ENCODE peak calls at places on chromosome 5, in seven cellular contexts. V, W, P, J, F, H and K are unnamed samples.

GRCh38 chr5:169091396-169091980 is 209.5 kb downstream of the SLIT3 start:
- DNase-seq in W (no peak), P (no peak), F (no peak), V (no peak), J (no peak), H (no peak), K (no peak)

GRCh38 chr5:119398713-119399492 is 43.1 kb downstream of the TNFAIP8 start:
- DNase-seq in F (no peak), W (no peak), J (no peak), V (no peak), H (no peak), P (peak), K (no peak)

GRCh38 chr5:14035859-14036440 is 91.5 kb upstream of the DNAH5 start:
- DNase-seq in F (no peak), V (no peak), H (peak), W (no peak), P (peak), J (peak), K (peak)

GRCh38 chr5:147554285-147554817 is 44.5 kb upstream of the DPYSL3 start:
- DNase-seq in V (no peak), P (peak), H (no peak), W (no peak), J (peak), F (no peak), K (peak)

GRCh38 chr5:133154274-133155088 is 102.7 kb downstream of the HSPA4 start:
- DNase-seq in H (no peak), W (no peak), V (no peak), F (no peak), J (no peak), P (no peak), K (no peak)

GRCh38 chr5:170755679-170756456 is 27.7 kb upstream of the GABRP start:
- DNase-seq in P (no peak), H (no peak), J (peak), F (no peak), W (no peak), V (no peak), K (no peak)

GRCh38 chr5:167587768-167588167 is 703.7 kb upstream of the WWC1 start:
- DNase-seq in J (peak), H (no peak), V (no peak), F (no peak), P (peak), W (no peak), K (peak)

GRCh38 chr5:56494300-56494704 is 261.2 kb upstream of the ANKRD55 start:
- DNase-seq in P (peak), W (no peak), H (peak), V (no peak), J (no peak), F (no peak), K (peak)

GRCh38 chr5:108507631-108508030 is 125.7 kb upstream of the FBXL17 start:
- DNase-seq in J (no peak), W (no peak), F (no peak), V (no peak), P (no peak), H (no peak), K (no peak)